ENCODE peak calls at places on chromosomes 3 and 15, in five cellular contexts. E, G, L, I and W are unnamed samples.

GRCh38 chr3:155972885-155973584 is 102.6 kb downstream of the GMPS start:
- DNase-seq in G (no peak), L (no peak), I (no peak), E (no peak), W (peak)

GRCh38 chr3:132210476-132211346 is 106.5 kb upstream of the ACP3 start:
- DNase-seq in I (peak), E (peak), G (no peak), L (peak), W (peak)

GRCh38 chr3:113532698-113533533 is 561 bp downstream of the SIDT1 start:
- DNase-seq in L (no peak), I (no peak), G (no peak), E (peak), W (peak)

GRCh38 chr3:13011369-13012227 is 61.6 kb downstream of the IQSEC1 start:
- DNase-seq in I (no peak), E (no peak), L (no peak), G (no peak), W (no peak)

GRCh38 chr3:50611464-50612233 is at the start of gene CISH:
- DNase-seq in E (peak), L (peak), I (peak), G (peak), W (peak)

GRCh38 chr3:192489579-192489978 is 237.8 kb downstream of the FGF12 start:
- DNase-seq in G (no peak), L (no peak), E (no peak), I (no peak), W (no peak)

GRCh38 chr3:105661461-105661860 is 207.4 kb downstream of the CBLB start:
- DNase-seq in L (no peak), I (no peak), E (no peak), G (no peak), W (no peak)

GRCh38 chr15:91110407-91110806 is 10.3 kb downstream of the SV2B start:
- DNase-seq in G (no peak), L (no peak), I (no peak), E (no peak), W (peak)

GRCh38 chr15:35499723-35500122 is 46.2 kb downstream of the DPH6 start:
- DNase-seq in G (no peak), I (peak), E (no peak), L (no peak), W (no peak)

DNA sequence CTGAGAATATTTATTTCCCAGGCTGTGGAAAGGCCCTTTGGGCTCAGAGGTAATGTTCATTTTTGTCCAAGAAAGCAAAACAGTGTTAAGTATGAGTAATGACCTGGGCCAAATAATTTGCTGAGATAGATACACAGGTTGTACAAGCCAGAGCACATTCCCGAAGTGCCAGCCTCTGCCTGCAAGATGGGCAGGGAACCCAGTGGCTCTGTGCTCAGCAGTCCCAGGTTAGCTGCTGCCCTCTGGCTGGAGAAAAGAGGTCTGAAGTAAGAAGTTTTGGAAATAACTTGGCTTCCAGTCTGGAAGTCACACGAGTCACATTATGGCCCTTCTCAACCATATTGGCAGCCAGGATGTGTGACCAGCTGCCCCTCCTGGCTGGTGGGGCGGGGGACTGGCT is 20.2 kb downstream of the MYZAP start:
- DNase-seq in L (peak), G (peak), I (peak), E (peak), W (no peak)
- TF ChIP-seq CTCF in L (peak), G (peak), I (peak), E (no peak), W (no peak)

GRCh38 chr3:119463171-119464169 is at the start of gene TMEM39A:
- DNase-seq in E (peak), L (peak), G (peak), I (peak), W (peak)
- TF ChIP-seq CTCF in E (no peak), L (no peak), G (no peak), I (no peak), W (no peak)

DNA sequence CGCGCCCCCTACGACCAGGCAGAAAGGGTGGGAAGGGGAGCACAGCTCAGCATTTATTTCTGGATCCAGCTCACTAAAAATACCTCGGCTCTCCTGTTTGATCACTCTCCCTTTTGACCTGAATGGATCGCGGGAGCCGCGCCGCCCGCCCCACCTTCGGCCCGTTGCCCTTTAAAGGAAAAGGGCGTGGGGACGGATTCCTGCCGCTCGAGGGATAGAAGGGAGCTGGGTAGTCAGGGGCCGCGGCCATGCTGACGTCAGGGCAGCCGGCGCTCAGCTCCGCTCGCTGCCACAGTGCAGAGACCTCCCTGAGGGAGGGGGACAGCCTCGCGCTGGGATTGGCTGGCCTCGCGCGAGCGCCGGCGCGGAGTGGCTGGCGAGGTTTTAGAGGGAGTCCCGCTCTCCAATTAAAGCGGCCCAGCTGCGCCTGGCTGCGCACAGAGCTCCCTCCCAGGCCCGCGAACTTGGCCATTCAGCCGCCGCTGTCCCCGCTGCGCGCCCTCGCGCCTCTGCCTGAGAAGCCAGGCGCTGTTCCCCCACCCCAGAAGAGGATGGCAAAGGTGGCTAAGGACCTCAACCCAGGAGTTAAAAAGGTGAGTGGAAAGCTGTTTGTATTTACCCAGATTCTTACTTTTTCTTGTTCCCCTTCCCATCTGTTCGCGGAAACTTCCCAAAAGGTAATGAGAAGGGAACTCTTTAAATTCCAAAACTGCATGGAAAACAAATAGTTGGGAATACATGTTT is at the start of gene LMCD1:
- DNase-seq in I (peak), E (peak), L (peak), G (peak), W (peak)
- TF ChIP-seq CTCF in I (no peak), E (no peak), L (peak), G (peak), W (peak)

DNA sequence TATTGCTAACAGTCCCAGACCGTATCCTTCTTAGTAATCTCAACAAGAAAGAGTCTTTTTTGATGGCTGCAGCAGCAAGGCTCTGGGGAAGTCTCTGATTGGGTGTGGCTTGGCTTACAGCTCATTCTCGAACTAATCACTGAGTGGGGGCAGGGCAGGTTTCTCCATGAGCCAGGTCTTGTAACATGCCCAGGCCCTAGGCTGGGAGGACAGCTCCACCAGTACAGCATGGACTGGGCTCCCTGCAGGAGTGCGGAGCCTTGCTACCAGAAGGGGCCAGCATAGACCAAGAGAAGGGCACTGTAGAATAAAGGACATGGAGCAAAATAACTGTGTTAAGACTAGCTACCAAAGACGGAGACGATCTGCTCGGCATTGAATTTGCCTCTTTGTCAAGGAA is 7.2 kb downstream of the CD276 start:
- DNase-seq in E (peak), G (peak), I (peak), L (peak), W (peak)
- TF ChIP-seq CTCF in E (no peak), G (peak), I (no peak), L (peak), W (no peak)